ENCODE peak calls at places on chromosomes 4 and X, in six cellular contexts. One of them, this sample, is unnamed.
A peak's percentile ranks its signal among the peaks of the same experiment; 100 is the strongest.

GRCh38 chr4:77174426-77174825 is 17.4 kb downstream of the CCNG2 start:
- DNase-seq in endodermal cell: peak; percentile 67
- DNase-seq in cardiac muscle cell: no peak
- DNase-seq in right lobe of liver: no peak
- DNase-seq in tibial artery: no peak
- DNase-seq in Panc1: no peak
- DNase-seq in this sample: no peak

GRCh38 chr4:185567828-185568442 is 32.6 kb upstream of the PDLIM3 start:
- DNase-seq in endodermal cell: no peak
- DNase-seq in cardiac muscle cell: peak; percentile 85
- DNase-seq in right lobe of liver: peak; percentile 41
- DNase-seq in tibial artery: peak; percentile 55
- DNase-seq in Panc1: no peak
- DNase-seq in this sample: peak; percentile 51

GRCh38 chrX:114344756-114345155 is 239.1 kb upstream of the HTR2C start:
- DNase-seq in endodermal cell: no peak
- DNase-seq in cardiac muscle cell: peak; percentile 60
- DNase-seq in right lobe of liver: no peak
- DNase-seq in tibial artery: no peak
- DNase-seq in Panc1: peak; percentile 18
- DNase-seq in this sample: no peak

GRCh38 chrX:43718956-43719355 is 62.9 kb downstream of the MAOA start:
- DNase-seq in endodermal cell: no peak
- DNase-seq in cardiac muscle cell: no peak
- DNase-seq in right lobe of liver: no peak
- DNase-seq in tibial artery: no peak
- DNase-seq in Panc1: no peak
- DNase-seq in this sample: no peak

GRCh38 chr4:121370729-121371325 is 10.0 kb downstream of the QRFPR start:
- DNase-seq in endodermal cell: peak; percentile 59
- DNase-seq in cardiac muscle cell: peak; percentile 58
- DNase-seq in right lobe of liver: no peak
- DNase-seq in tibial artery: peak; percentile 66
- DNase-seq in Panc1: peak; percentile 12
- DNase-seq in this sample: no peak

GRCh38 chr4:101114936-101115372 is 232.4 kb downstream of the PPP3CA start:
- DNase-seq in endodermal cell: peak; percentile 58
- DNase-seq in cardiac muscle cell: peak; percentile 81
- DNase-seq in right lobe of liver: no peak
- DNase-seq in tibial artery: no peak
- DNase-seq in Panc1: peak; percentile 25
- DNase-seq in this sample: no peak

GRCh38 chr4:4919926-4920325 is 60.5 kb downstream of the MSX1 start:
- DNase-seq in endodermal cell: peak; percentile 17
- DNase-seq in cardiac muscle cell: peak; percentile 24
- DNase-seq in right lobe of liver: no peak
- DNase-seq in tibial artery: peak; percentile 49
- DNase-seq in Panc1: no peak
- DNase-seq in this sample: no peak

GRCh38 chr4:134645778-134646177 is 444.2 kb upstream of the PABPC4L start:
- DNase-seq in endodermal cell: no peak
- DNase-seq in cardiac muscle cell: no peak
- DNase-seq in right lobe of liver: no peak
- DNase-seq in tibial artery: no peak
- DNase-seq in Panc1: no peak
- DNase-seq in this sample: no peak

GRCh38 chr4:78168029-78168428 is 110.9 kb downstream of the FRAS1 start:
- DNase-seq in endodermal cell: no peak
- DNase-seq in cardiac muscle cell: no peak
- DNase-seq in right lobe of liver: no peak
- DNase-seq in tibial artery: no peak
- DNase-seq in Panc1: no peak
- DNase-seq in this sample: no peak

GRCh38 chr4:33864290-33864859 is 2379.9 kb downstream of the ARAP2 start:
- DNase-seq in endodermal cell: no peak
- DNase-seq in cardiac muscle cell: no peak
- DNase-seq in right lobe of liver: no peak
- DNase-seq in tibial artery: no peak
- DNase-seq in Panc1: no peak
- DNase-seq in this sample: no peak

GRCh38 chrX:19097553-19097952 is 24.7 kb downstream of the ADGRG2 start:
- DNase-seq in endodermal cell: peak; percentile 53
- DNase-seq in cardiac muscle cell: no peak
- DNase-seq in right lobe of liver: peak; percentile 34
- DNase-seq in tibial artery: no peak
- DNase-seq in Panc1: no peak
- DNase-seq in this sample: no peak

GRCh38 chr4:124757121-124757520 is 44.6 kb upstream of the ANKRD50 start:
- DNase-seq in endodermal cell: no peak
- DNase-seq in cardiac muscle cell: no peak
- DNase-seq in right lobe of liver: no peak
- DNase-seq in tibial artery: no peak
- DNase-seq in Panc1: no peak
- DNase-seq in this sample: no peak

DNA sequence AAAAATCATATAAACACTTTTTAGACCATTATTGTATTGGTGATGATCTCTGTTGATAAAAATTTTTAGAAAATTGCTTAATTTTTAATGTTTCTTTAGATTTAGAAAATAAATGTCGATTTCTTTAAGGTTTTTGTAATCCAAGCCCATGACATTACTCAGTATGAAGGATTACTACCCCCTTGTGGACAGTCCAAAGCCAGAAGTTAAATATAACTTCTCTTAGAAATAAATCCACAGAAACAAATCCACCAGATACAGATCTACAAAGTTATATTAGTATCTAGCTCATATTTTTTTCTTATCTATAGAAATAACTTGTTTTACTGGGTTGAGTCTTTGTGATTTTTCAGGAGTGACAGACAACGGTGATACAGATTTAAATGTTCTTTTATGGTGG is 18.9 kb downstream of the TIFA start:
- DNase-seq in endodermal cell: no peak
- DNase-seq in cardiac muscle cell: peak; percentile 54
- DNase-seq in right lobe of liver: no peak
- DNase-seq in tibial artery: no peak
- DNase-seq in Panc1: no peak
- DNase-seq in this sample: no peak
- TF ChIP-seq CTCF in endodermal cell: peak; percentile 72
- TF ChIP-seq CTCF in cardiac muscle cell: peak; percentile 52
- TF ChIP-seq CTCF in right lobe of liver: peak; percentile 55
- TF ChIP-seq CTCF in tibial artery: peak; percentile 40
- TF ChIP-seq CTCF in Panc1: peak; percentile 33
- TF ChIP-seq CTCF in this sample: no peak

DNA sequence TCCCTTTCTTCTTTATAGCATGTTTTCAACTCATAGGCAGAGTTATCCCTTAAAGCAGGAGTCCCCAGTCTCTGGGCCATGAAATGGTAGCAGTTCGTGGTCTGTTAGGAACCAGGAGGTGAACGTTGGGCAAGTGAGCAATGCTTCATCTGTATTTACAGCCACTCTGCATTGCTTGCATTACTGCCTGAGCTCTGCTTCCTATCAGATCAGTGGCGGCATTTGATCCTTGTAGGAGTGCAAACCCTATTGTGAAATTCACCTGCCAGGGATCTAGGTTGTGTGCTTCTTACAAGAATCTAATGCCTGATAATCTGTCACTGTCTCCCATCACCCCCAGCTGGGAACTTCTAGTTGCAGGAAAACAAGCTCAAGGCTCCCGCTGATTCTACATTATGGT is 39.8 kb downstream of the DTHD1 start:
- DNase-seq in endodermal cell: no peak
- DNase-seq in cardiac muscle cell: no peak
- DNase-seq in right lobe of liver: no peak
- DNase-seq in tibial artery: no peak
- DNase-seq in Panc1: no peak
- DNase-seq in this sample: no peak
- H3K4me1 ChIP-seq in endodermal cell: no peaks in the 10 kb centered on the region
- H3K4me1 ChIP-seq in cardiac muscle cell: no peaks in the 10 kb centered on the region
- H3K4me1 ChIP-seq in right lobe of liver: no peaks in the 10 kb centered on the region
- H3K4me1 ChIP-seq in tibial artery: no peaks in the 10 kb centered on the region
- H3K4me1 ChIP-seq in Panc1: no peaks in the 10 kb centered on the region
- H3K4me1 ChIP-seq in this sample: peaks cover 6% of the 10 kb centered on the region

DNA sequence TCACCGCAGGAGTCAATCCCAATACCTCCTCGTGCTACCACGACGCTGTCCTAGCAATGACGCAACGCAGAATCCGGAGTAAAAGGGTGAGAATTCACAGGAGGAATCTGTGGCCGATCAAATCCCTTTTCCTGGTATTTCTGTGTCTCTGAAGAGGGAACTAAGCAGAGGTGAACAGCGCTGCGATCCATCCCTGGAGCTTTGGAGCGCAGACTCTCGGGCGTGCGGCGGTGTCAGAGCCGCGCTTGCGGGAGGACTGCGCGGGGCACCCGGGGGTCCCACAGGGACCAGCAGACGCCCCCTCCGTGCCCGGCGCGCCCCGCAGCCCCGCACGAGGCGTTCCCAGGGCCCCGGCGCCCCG is 17.2 kb upstream of the ZNF718 start:
- DNase-seq in endodermal cell: no peak
- DNase-seq in cardiac muscle cell: no peak
- DNase-seq in right lobe of liver: no peak
- DNase-seq in tibial artery: no peak
- DNase-seq in Panc1: no peak
- DNase-seq in this sample: no peak
- H3K9me3 ChIP-seq in endodermal cell: peaks cover 70% of the 10 kb centered on the region
- H3K9me3 ChIP-seq in cardiac muscle cell: no peaks in the 10 kb centered on the region
- H3K9me3 ChIP-seq in right lobe of liver: no peaks in the 10 kb centered on the region
- H3K9me3 ChIP-seq in tibial artery: peaks cover 57% of the 10 kb centered on the region
- H3K9me3 ChIP-seq in Panc1: no peaks in the 10 kb centered on the region
- H3K9me3 ChIP-seq in this sample: peaks cover 11% of the 10 kb centered on the region

DNA sequence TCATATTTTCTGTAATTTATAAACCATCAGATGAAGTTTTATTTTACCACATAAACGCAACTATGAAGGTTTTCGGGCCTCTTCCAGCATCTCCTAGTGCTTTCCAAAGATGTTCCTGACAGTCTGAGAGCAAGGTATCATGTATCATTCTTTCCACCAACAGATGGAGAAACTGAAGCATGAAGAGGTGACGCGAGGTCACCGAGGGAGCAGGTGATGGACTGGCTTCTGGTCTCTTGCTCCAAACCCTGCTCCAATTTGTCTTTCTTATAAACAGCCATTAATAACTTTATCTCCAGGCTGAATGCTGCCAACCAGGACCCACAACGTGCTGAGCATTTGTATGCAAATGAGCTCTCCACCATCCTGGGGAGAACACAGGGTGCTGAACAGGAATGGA is 86.3 kb upstream of the MAML3 start:
- DNase-seq in endodermal cell: no peak
- DNase-seq in cardiac muscle cell: no peak
- DNase-seq in right lobe of liver: no peak
- DNase-seq in tibial artery: no peak
- DNase-seq in Panc1: no peak
- DNase-seq in this sample: no peak
- TF ChIP-seq CTCF in endodermal cell: no peak
- TF ChIP-seq CTCF in cardiac muscle cell: no peak
- TF ChIP-seq CTCF in right lobe of liver: no peak
- TF ChIP-seq CTCF in tibial artery: no peak
- TF ChIP-seq CTCF in Panc1: no peak
- TF ChIP-seq CTCF in this sample: no peak

GRCh38 chrX:9665113-9665512 is 100.5 kb downstream of the GPR143 start:
- DNase-seq in endodermal cell: no peak
- DNase-seq in cardiac muscle cell: peak; percentile 29
- DNase-seq in right lobe of liver: no peak
- DNase-seq in tibial artery: no peak
- DNase-seq in Panc1: no peak
- DNase-seq in this sample: no peak

GRCh38 chrX:9659571-9660195 is 106.0 kb downstream of the GPR143 start:
- DNase-seq in endodermal cell: no peak
- DNase-seq in cardiac muscle cell: no peak
- DNase-seq in right lobe of liver: no peak
- DNase-seq in tibial artery: no peak
- DNase-seq in Panc1: no peak
- DNase-seq in this sample: no peak

GRCh38 chrX:9668537-9668936 is 97.1 kb downstream of the GPR143 start:
- DNase-seq in endodermal cell: no peak
- DNase-seq in cardiac muscle cell: peak; percentile 51
- DNase-seq in right lobe of liver: no peak
- DNase-seq in tibial artery: no peak
- DNase-seq in Panc1: no peak
- DNase-seq in this sample: no peak

GRCh38 chrX:9662148-9662547 is 103.5 kb downstream of the GPR143 start:
- DNase-seq in endodermal cell: no peak
- DNase-seq in cardiac muscle cell: peak; percentile 30
- DNase-seq in right lobe of liver: no peak
- DNase-seq in tibial artery: no peak
- DNase-seq in Panc1: no peak
- DNase-seq in this sample: no peak

GRCh38 chrX:9663216-9663615 is 102.4 kb downstream of the GPR143 start:
- DNase-seq in endodermal cell: no peak
- DNase-seq in cardiac muscle cell: no peak
- DNase-seq in right lobe of liver: no peak
- DNase-seq in tibial artery: no peak
- DNase-seq in Panc1: no peak
- DNase-seq in this sample: no peak
- H3K4me1 ChIP-seq in endodermal cell: no peaks in the 10 kb centered on the region
- H3K4me1 ChIP-seq in cardiac muscle cell: peaks cover 11% of the 10 kb centered on the region
- H3K4me1 ChIP-seq in right lobe of liver: no peaks in the 10 kb centered on the region
- H3K4me1 ChIP-seq in tibial artery: peaks cover 17% of the 10 kb centered on the region
- H3K4me1 ChIP-seq in Panc1: no peaks in the 10 kb centered on the region
- H3K4me1 ChIP-seq in this sample: no peaks in the 10 kb centered on the region

GRCh38 chr4:46955601-46956000 is 37.8 kb downstream of the GABRA4 start:
- DNase-seq in endodermal cell: no peak
- DNase-seq in cardiac muscle cell: no peak
- DNase-seq in right lobe of liver: no peak
- DNase-seq in tibial artery: no peak
- DNase-seq in Panc1: no peak
- DNase-seq in this sample: no peak
- H3K9me3 ChIP-seq in endodermal cell: no peaks in the 10 kb centered on the region
- H3K9me3 ChIP-seq in cardiac muscle cell: no peaks in the 10 kb centered on the region
- H3K9me3 ChIP-seq in right lobe of liver: no peaks in the 10 kb centered on the region
- H3K9me3 ChIP-seq in tibial artery: no peaks in the 10 kb centered on the region
- H3K9me3 ChIP-seq in Panc1: no peaks in the 10 kb centered on the region
- H3K9me3 ChIP-seq in this sample: no peaks in the 10 kb centered on the region

GRCh38 chrX:68018248-68019203 is 414.8 kb downstream of the OPHN1 start:
- DNase-seq in endodermal cell: peak; percentile 86
- DNase-seq in cardiac muscle cell: peak; percentile 35
- DNase-seq in right lobe of liver: peak; percentile 51
- DNase-seq in tibial artery: no peak
- DNase-seq in Panc1: no peak
- DNase-seq in this sample: no peak
- TF ChIP-seq CTCF in endodermal cell: peak; percentile 83
- TF ChIP-seq CTCF in cardiac muscle cell: peak; percentile 50
- TF ChIP-seq CTCF in right lobe of liver: peak; percentile 59
- TF ChIP-seq CTCF in tibial artery: no peak
- TF ChIP-seq CTCF in Panc1: peak; percentile 54
- TF ChIP-seq CTCF in this sample: no peak

GRCh38 chr4:87077834-87078585 is 142.4 kb downstream of the KLHL8 start:
- DNase-seq in endodermal cell: no peak
- DNase-seq in cardiac muscle cell: peak; percentile 25
- DNase-seq in right lobe of liver: no peak
- DNase-seq in tibial artery: no peak
- DNase-seq in Panc1: no peak
- DNase-seq in this sample: no peak
- H3K4me1 ChIP-seq in endodermal cell: peaks cover 12% of the 10 kb centered on the region
- H3K4me1 ChIP-seq in cardiac muscle cell: peaks cover 31% of the 10 kb centered on the region
- H3K4me1 ChIP-seq in right lobe of liver: peaks cover 6% of the 10 kb centered on the region
- H3K4me1 ChIP-seq in tibial artery: peaks cover 84% of the 10 kb centered on the region
- H3K4me1 ChIP-seq in Panc1: no peaks in the 10 kb centered on the region
- H3K4me1 ChIP-seq in this sample: peaks cover 28% of the 10 kb centered on the region